ENCODE peak calls at places on chromosomes 6 and 20, in four cellular contexts. One of them, this sample, is unnamed.

GRCh38 chr20:52936368-52936986 is 35.7 kb upstream of the TSHZ2 start:
- DNase-seq in GM06990: no peak
- DNase-seq in CD8-positive, alpha-beta T cell: no peak
- DNase-seq in AG10803: no peak
- DNase-seq in this sample: no peak

GRCh38 chr20:20391766-20392165 is 23.9 kb downstream of the INSM1 start:
- DNase-seq in GM06990: no peak
- DNase-seq in CD8-positive, alpha-beta T cell: no peak
- DNase-seq in AG10803: no peak
- DNase-seq in this sample: no peak

GRCh38 chr6:170114187-170114945 is 176.5 kb downstream of the DLL1 start:
- DNase-seq in GM06990: no peak
- DNase-seq in CD8-positive, alpha-beta T cell: no peak
- DNase-seq in AG10803: no peak
- DNase-seq in this sample: no peak

GRCh38 chr20:44115762-44116644 is 71.0 kb downstream of the JPH2 start:
- DNase-seq in GM06990: no peak
- DNase-seq in CD8-positive, alpha-beta T cell: no peak
- DNase-seq in AG10803: no peak
- DNase-seq in this sample: no peak

GRCh38 chr6:68054776-68055175 is 580.3 kb upstream of the ADGRB3 start:
- DNase-seq in GM06990: no peak
- DNase-seq in CD8-positive, alpha-beta T cell: no peak
- DNase-seq in AG10803: peak; percentile 20
- DNase-seq in this sample: no peak

GRCh38 chr6:38262041-38262440 is 377.7 kb downstream of the BTBD9 start:
- DNase-seq in GM06990: no peak
- DNase-seq in CD8-positive, alpha-beta T cell: no peak
- DNase-seq in AG10803: peak; percentile 82
- DNase-seq in this sample: no peak

GRCh38 chr6:25346064-25346463 is 66.9 kb downstream of the CARMIL1 start:
- DNase-seq in GM06990: no peak
- DNase-seq in CD8-positive, alpha-beta T cell: no peak
- DNase-seq in AG10803: no peak
- DNase-seq in this sample: no peak

GRCh38 chr6:166952122-166952521 is 4.2 kb downstream of the RNASET2 start:
- DNase-seq in GM06990: no peak
- DNase-seq in CD8-positive, alpha-beta T cell: no peak
- DNase-seq in AG10803: no peak
- DNase-seq in this sample: no peak

GRCh38 chr6:91637217-91637616 is 1050.3 kb upstream of the MAP3K7 start:
- DNase-seq in GM06990: no peak
- DNase-seq in CD8-positive, alpha-beta T cell: no peak
- DNase-seq in AG10803: no peak
- DNase-seq in this sample: no peak

GRCh38 chr6:35311390-35312075 is 13.9 kb downstream of the DEF6 start:
- DNase-seq in GM06990: no peak
- DNase-seq in CD8-positive, alpha-beta T cell: peak; percentile 72
- DNase-seq in AG10803: no peak
- DNase-seq in this sample: peak; percentile 57

GRCh38 chr6:44261581-44261980 is 3.8 kb downstream of the NFKBIE start:
- DNase-seq in GM06990: no peak
- DNase-seq in CD8-positive, alpha-beta T cell: no peak
- DNase-seq in AG10803: no peak
- DNase-seq in this sample: no peak

GRCh38 chr6:51812231-51812630 is 275.2 kb downstream of the PKHD1 start:
- DNase-seq in GM06990: no peak
- DNase-seq in CD8-positive, alpha-beta T cell: no peak
- DNase-seq in AG10803: no peak
- DNase-seq in this sample: no peak

GRCh38 chr6:90336591-90336990 is 39.9 kb upstream of the BACH2 start:
- DNase-seq in GM06990: no peak
- DNase-seq in CD8-positive, alpha-beta T cell: no peak
- DNase-seq in AG10803: no peak
- DNase-seq in this sample: no peak

GRCh38 chr20:53126185-53126584 is 154.0 kb downstream of the TSHZ2 start:
- DNase-seq in GM06990: no peak
- DNase-seq in CD8-positive, alpha-beta T cell: no peak
- DNase-seq in AG10803: no peak
- DNase-seq in this sample: no peak

GRCh38 chr6:40330301-40330721 is 256.9 kb downstream of the LRFN2 start:
- DNase-seq in GM06990: no peak
- DNase-seq in CD8-positive, alpha-beta T cell: no peak
- DNase-seq in AG10803: no peak
- DNase-seq in this sample: no peak

GRCh38 chr20:40563296-40563950 is 125.6 kb downstream of the MAFB start:
- DNase-seq in GM06990: no peak
- DNase-seq in CD8-positive, alpha-beta T cell: no peak
- DNase-seq in AG10803: peak; percentile 29
- DNase-seq in this sample: no peak

GRCh38 chr20:8170921-8171320 is 38.9 kb downstream of the PLCB1 start:
- DNase-seq in GM06990: no peak
- DNase-seq in CD8-positive, alpha-beta T cell: no peak
- DNase-seq in AG10803: no peak
- DNase-seq in this sample: no peak

GRCh38 chr6:156028310-156029131 is 572.9 kb upstream of the NOX3 start:
- DNase-seq in GM06990: no peak
- DNase-seq in CD8-positive, alpha-beta T cell: no peak
- DNase-seq in AG10803: peak; percentile 31
- DNase-seq in this sample: no peak

GRCh38 chr6:90859612-90860011 is 272.7 kb upstream of the MAP3K7 start:
- DNase-seq in GM06990: no peak
- DNase-seq in CD8-positive, alpha-beta T cell: no peak
- DNase-seq in AG10803: no peak
- DNase-seq in this sample: no peak

GRCh38 chr20:59191756-59192532 is 28.3 kb downstream of the ZNF831 start:
- DNase-seq in GM06990: no peak
- DNase-seq in CD8-positive, alpha-beta T cell: no peak
- DNase-seq in AG10803: no peak
- DNase-seq in this sample: no peak

GRCh38 chr20:22339946-22340345 is 244.4 kb downstream of the FOXA2 start:
- DNase-seq in GM06990: no peak
- DNase-seq in CD8-positive, alpha-beta T cell: no peak
- DNase-seq in AG10803: no peak
- DNase-seq in this sample: no peak

GRCh38 chr6:168157272-168158007 is 78.4 kb upstream of the FRMD1 start:
- DNase-seq in GM06990: no peak
- DNase-seq in CD8-positive, alpha-beta T cell: no peak
- DNase-seq in AG10803: peak; percentile 63
- DNase-seq in this sample: no peak

GRCh38 chr6:40049128-40049527 is 114.9 kb upstream of the MOCS1 start:
- DNase-seq in GM06990: no peak
- DNase-seq in CD8-positive, alpha-beta T cell: no peak
- DNase-seq in AG10803: no peak
- DNase-seq in this sample: no peak

GRCh38 chr6:43924222-43924702 is 154.3 kb downstream of the VEGFA start:
- DNase-seq in GM06990: peak; percentile 42
- DNase-seq in CD8-positive, alpha-beta T cell: peak; percentile 60
- DNase-seq in AG10803: peak; percentile 21
- DNase-seq in this sample: no peak

GRCh38 chr6:35710241-35710847 is 21.6 kb upstream of the FKBP5 start:
- DNase-seq in GM06990: no peak
- DNase-seq in CD8-positive, alpha-beta T cell: peak; percentile 44
- DNase-seq in AG10803: no peak
- DNase-seq in this sample: no peak

GRCh38 chr20:50861012-50861411 is 66.2 kb downstream of the BCAS4 start:
- DNase-seq in GM06990: no peak
- DNase-seq in CD8-positive, alpha-beta T cell: no peak
- DNase-seq in AG10803: no peak
- DNase-seq in this sample: no peak

GRCh38 chr6:20532881-20533280 is 1.4 kb upstream of the CDKAL1 start:
- DNase-seq in GM06990: no peak
- DNase-seq in CD8-positive, alpha-beta T cell: no peak
- DNase-seq in AG10803: no peak
- DNase-seq in this sample: no peak

GRCh38 chr20:25148181-25148981 is 47.1 kb upstream of the ENTPD6 start:
- DNase-seq in GM06990: no peak
- DNase-seq in CD8-positive, alpha-beta T cell: peak; percentile 83
- DNase-seq in AG10803: peak; percentile 33
- DNase-seq in this sample: no peak

DNA sequence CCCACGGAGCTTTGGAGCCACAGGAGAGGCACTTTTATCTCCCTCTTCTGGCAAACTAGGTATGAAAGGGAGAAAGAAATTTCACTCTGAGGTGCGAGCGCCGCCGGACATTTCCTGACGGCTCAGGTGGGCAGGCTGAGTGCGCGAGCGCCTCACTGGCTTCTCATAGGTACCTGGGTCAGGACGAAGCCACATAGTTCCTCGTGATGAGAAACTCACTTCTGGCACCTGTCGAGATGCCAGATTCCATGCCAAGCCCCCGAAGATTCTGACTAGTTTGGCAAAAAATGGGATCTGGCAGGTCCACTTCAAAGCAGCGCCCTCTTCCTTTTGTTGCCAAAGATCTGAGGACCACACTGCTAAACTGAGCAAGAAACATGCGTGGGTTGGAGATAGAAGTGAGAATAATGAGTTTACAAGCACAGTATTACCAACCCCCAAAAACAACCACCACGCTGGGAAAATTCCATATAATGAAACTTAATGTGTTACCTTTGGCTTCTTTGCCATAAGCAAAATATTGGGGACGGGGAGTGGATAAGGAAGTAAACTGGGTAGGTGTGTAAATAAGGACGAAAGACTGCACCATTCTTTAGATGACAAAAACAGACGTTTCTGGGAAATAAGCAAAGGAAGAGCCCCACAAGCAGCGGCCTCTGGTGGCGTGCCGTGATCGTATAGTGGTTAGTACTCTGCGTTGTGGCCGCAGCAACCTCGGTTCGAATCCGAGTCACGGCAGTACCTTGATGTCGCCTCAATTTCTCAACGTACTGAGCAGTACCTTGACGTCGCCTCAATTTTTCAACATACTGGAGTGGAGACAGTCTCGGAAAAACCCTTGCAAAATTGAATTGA is 89.8 kb upstream of the PRSS16 start:
- DNase-seq in GM06990: peak; percentile 73
- DNase-seq in CD8-positive, alpha-beta T cell: peak; percentile 88
- DNase-seq in AG10803: peak; percentile 66
- DNase-seq in this sample: peak; percentile 60
- TF ChIP-seq CTCF in GM06990: peak; percentile 61
- TF ChIP-seq CTCF in CD8-positive, alpha-beta T cell: peak; percentile 48
- TF ChIP-seq CTCF in AG10803: peak; percentile 60
- TF ChIP-seq CTCF in this sample: peak; percentile 65

DNA sequence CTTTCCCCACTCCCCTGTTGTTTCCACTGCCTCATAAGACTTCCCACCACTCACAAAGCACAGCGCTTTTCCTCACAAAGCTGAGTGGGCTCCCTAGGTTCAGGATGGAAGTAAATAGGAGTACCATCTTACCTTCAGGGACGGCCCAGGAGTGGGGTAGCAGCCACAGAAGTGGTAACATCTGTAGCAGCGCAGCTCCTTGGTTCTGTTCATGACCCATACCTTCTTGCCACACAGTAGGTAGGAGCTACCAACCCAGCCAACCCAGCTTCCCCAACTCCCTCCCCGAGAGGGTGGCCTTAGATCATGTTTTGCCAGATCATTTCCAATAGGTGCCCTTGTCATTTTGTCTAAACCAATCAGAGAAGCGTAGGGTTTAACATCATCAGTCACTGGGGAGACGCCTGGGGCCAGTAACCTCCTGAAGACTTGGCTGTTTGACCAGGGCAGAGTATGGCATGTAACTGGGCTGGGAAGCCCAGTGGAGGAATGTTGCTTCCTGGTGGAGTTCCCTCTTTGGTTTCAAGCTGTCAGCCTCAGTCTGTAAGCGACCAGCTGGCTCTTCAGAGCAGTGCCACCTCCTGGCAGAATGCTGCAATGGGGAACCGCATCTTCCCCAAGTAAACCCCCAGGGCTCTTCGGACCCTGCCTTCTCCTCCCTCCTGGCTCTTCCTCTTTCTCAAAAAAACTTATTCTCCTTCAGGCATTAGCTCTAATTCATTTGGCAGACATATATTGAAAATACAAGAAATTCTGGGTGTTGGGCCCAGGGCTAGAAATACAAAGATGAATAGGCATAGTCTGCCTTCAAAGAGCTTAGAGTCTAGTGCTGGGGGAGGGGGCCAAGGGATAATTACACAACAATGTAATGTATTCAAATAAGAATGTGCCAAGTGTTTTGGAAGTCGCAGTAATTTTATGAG is at the start of gene HLA-DMA:
- DNase-seq in GM06990: peak; percentile 87
- DNase-seq in CD8-positive, alpha-beta T cell: peak; percentile 84
- DNase-seq in AG10803: peak; percentile 99
- DNase-seq in this sample: peak; percentile 76
- TF ChIP-seq CTCF in GM06990: peak; percentile 70
- TF ChIP-seq CTCF in CD8-positive, alpha-beta T cell: peak; percentile 86
- TF ChIP-seq CTCF in AG10803: peak; percentile 95
- TF ChIP-seq CTCF in this sample: peak; percentile 51

DNA sequence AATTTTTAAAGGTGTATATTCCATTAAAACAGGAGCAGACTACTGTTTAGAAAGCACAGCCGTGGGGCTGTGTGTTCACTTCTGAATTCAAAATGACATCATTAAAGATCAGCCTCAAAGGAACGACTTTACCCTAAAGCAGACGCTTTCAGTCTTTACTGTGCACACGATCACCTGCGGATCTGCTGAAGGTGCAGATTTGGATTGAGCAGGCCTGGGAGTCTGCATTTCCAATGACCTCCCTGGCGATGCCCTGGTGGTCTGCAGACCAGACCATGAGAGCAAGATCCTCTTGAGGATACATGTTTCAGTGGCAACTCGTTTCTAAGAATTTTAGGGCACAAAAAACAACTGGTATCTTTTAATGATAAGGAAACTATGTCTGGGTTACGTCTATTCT is 27.2 kb downstream of the TXNDC5 start:
- DNase-seq in GM06990: no peak
- DNase-seq in CD8-positive, alpha-beta T cell: no peak
- DNase-seq in AG10803: no peak
- DNase-seq in this sample: no peak
- TF ChIP-seq CTCF in GM06990: no peak
- TF ChIP-seq CTCF in CD8-positive, alpha-beta T cell: no peak
- TF ChIP-seq CTCF in AG10803: no peak
- TF ChIP-seq CTCF in this sample: no peak

GRCh38 chr20:57699395-57699794 is 10.4 kb downstream of the PMEPA1 start:
- DNase-seq in GM06990: no peak
- DNase-seq in CD8-positive, alpha-beta T cell: no peak
- DNase-seq in AG10803: no peak
- DNase-seq in this sample: no peak
- TF ChIP-seq CTCF in GM06990: no peak
- TF ChIP-seq CTCF in CD8-positive, alpha-beta T cell: no peak
- TF ChIP-seq CTCF in AG10803: no peak
- TF ChIP-seq CTCF in this sample: no peak

GRCh38 chr6:136410201-136411027 is 120.8 kb upstream of the BCLAF1 start:
- DNase-seq in GM06990: peak; percentile 23
- DNase-seq in CD8-positive, alpha-beta T cell: no peak
- DNase-seq in AG10803: peak; percentile 63
- DNase-seq in this sample: peak; percentile 56
- TF ChIP-seq CTCF in GM06990: no peak
- TF ChIP-seq CTCF in CD8-positive, alpha-beta T cell: no peak
- TF ChIP-seq CTCF in AG10803: no peak
- TF ChIP-seq CTCF in this sample: no peak

DNA sequence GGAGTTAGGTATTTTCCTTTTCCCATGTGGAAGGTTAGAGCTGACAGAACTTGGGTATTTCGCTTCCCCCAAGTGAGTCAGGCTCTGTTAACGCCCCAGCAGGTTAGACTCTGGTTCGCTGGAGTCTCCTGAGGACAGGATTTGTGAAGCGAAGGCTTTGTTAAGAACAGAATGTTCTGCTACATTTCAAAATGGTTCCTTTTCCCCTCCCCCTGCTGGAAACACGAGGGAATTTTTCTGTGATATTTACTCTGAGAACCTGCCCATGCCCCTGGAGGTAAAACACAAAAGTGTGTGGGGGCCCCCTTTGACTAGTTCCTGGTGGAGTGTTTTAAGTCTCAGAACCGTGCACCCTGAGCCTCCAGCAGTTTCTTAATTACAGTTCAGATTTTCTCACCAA is 731.4 kb upstream of the CITED2 start:
- DNase-seq in GM06990: no peak
- DNase-seq in CD8-positive, alpha-beta T cell: no peak
- DNase-seq in AG10803: no peak
- DNase-seq in this sample: no peak
- TF ChIP-seq CTCF in GM06990: no peak
- TF ChIP-seq CTCF in CD8-positive, alpha-beta T cell: no peak
- TF ChIP-seq CTCF in AG10803: no peak
- TF ChIP-seq CTCF in this sample: no peak